ENCODE peak calls at places on chromosomes 1 and 21, in four cellular contexts. C is mesendoderm, K is endothelial cell of umbilical vein, F is OCI-LY7. I is an unnamed sample. For H3K4me1, the result is how much of the 10 kb centered on the place peaks cover.

GRCh38 chr1:153217212-153217611 is at the start of gene PRR9:
- DNase-seq in C (peak), K (no peak), F (no peak), I (no peak)

GRCh38 chr1:90713741-90714509 is 3.2 kb downstream of the BARHL2 start:
- DNase-seq in C (no peak), K (no peak), F (no peak), I (no peak)

GRCh38 chr1:115557715-115558114 is 84.1 kb upstream of the VANGL1 start:
- DNase-seq in C (peak), K (no peak), F (no peak), I (no peak)

GRCh38 chr1:34846265-34846664 is 13.3 kb downstream of the SMIM12 start:
- DNase-seq in C (no peak), K (no peak), F (no peak), I (no peak)

GRCh38 chr1:9145021-9145668 is 16.2 kb upstream of the GPR157 start:
- DNase-seq in C (peak), K (no peak), F (no peak), I (no peak)

GRCh38 chr1:23562138-23562819 is 3.0 kb upstream of the ID3 start:
- DNase-seq in C (peak), K (peak), F (peak), I (peak)

GRCh38 chr1:115408489-115409002 is 70.5 kb upstream of the NGF start:
- DNase-seq in C (no peak), K (no peak), F (no peak), I (no peak)

GRCh38 chr1:24990796-24991195 is 60.7 kb upstream of the RUNX3 start:
- DNase-seq in C (no peak), K (no peak), F (no peak), I (no peak)

GRCh38 chr1:160748877-160749269 is 9.8 kb downstream of the SLAMF7 start:
- DNase-seq in C (no peak), K (no peak), F (no peak), I (no peak)

GRCh38 chr1:3128431-3129132 is 59.6 kb downstream of the PRDM16 start:
- DNase-seq in C (no peak), K (no peak), F (no peak), I (no peak)

GRCh38 chr1:24683713-24684162 is 40.6 kb downstream of the SRRM1 start:
- DNase-seq in C (peak), K (peak), F (no peak), I (no peak)

GRCh38 chr1:12094180-12094579 is 31.1 kb downstream of the TNFRSF8 start:
- DNase-seq in C (no peak), K (no peak), F (no peak), I (no peak)

GRCh38 chr1:29105822-29106221 is 17.9 kb downstream of the TMEM200B start:
- DNase-seq in C (no peak), K (no peak), F (no peak), I (no peak)

GRCh38 chr1:233440952-233441401 is 113.5 kb downstream of the MAP3K21 start:
- DNase-seq in C (peak), K (peak), F (peak), I (peak)

GRCh38 chr1:208025036-208025435 is 114.1 kb upstream of the CD34 start:
- DNase-seq in C (no peak), K (no peak), F (no peak), I (no peak)

GRCh38 chr1:219567341-219567947 is 45.5 kb downstream of the ZC3H11B start:
- DNase-seq in C (peak), K (peak), F (peak), I (no peak)

GRCh38 chr1:99766378-99766800 is at the start of gene FRRS1:
- DNase-seq in C (peak), K (peak), F (peak), I (no peak)

GRCh38 chr1:19675797-19676196 is 11.1 kb downstream of the HTR6 start:
- DNase-seq in C (no peak), K (no peak), F (no peak), I (no peak)

GRCh38 chr21:33403786-33404571 is 766 bp downstream of the IFNGR2 start:
- DNase-seq in C (peak), K (peak), F (peak), I (no peak)

GRCh38 chr1:219172821-219173220 is 857 bp upstream of the LYPLAL1 start:
- DNase-seq in C (no peak), K (no peak), F (no peak), I (no peak)

GRCh38 chr1:210262167-210262896 is 29.7 kb downstream of the SERTAD4 start:
- DNase-seq in C (no peak), K (peak), F (no peak), I (no peak)

GRCh38 chr1:224429616-224430015 is 5.0 kb downstream of the WDR26 start:
- DNase-seq in C (no peak), K (no peak), F (no peak), I (no peak)

GRCh38 chr1:206892351-206892984 is 4.8 kb upstream of the IL24 start:
- DNase-seq in C (no peak), K (no peak), F (no peak), I (no peak)

GRCh38 chr1:154730251-154730650 is 122.3 kb upstream of the ADAR start:
- DNase-seq in C (peak), K (peak), F (no peak), I (no peak)

GRCh38 chr1:12010751-12011570 is 8.3 kb upstream of the MIIP start:
- DNase-seq in C (no peak), K (no peak), F (no peak), I (no peak)

GRCh38 chr21:41610042-41610839 is 102.3 kb upstream of the TMPRSS2 start:
- DNase-seq in C (peak), K (peak), F (peak), I (peak)

GRCh38 chr1:183646780-183647179 is 6.3 kb downstream of the APOBEC4 start:
- DNase-seq in C (no peak), K (no peak), F (no peak), I (no peak)

GRCh38 chr1:6580588-6581270 is 935 bp downstream of the ZBTB48 start:
- DNase-seq in C (peak), K (peak), F (peak), I (no peak)

GRCh38 chr1:3378411-3379208 is 75.9 kb upstream of the ARHGEF16 start:
- DNase-seq in C (no peak), K (no peak), F (no peak), I (no peak)

GRCh38 chr1:182120411-182121258 is 59.1 kb upstream of the ZNF648 start:
- DNase-seq in C (no peak), K (no peak), F (no peak), I (no peak)

GRCh38 chr1:55640708-55641473 is 425.7 kb upstream of the USP24 start:
- DNase-seq in C (peak), K (peak), F (no peak), I (peak)

GRCh38 chr1:225318706-225319575 is 108.9 kb downstream of the LBR start:
- DNase-seq in C (peak), K (peak), F (peak), I (peak)

GRCh38 chr1:7444362-7444761 is 326.7 kb upstream of the VAMP3 start:
- DNase-seq in C (no peak), K (no peak), F (no peak), I (no peak)

GRCh38 chr1:16015960-16016901 is 1.6 kb downstream of the HSPB7 start:
- DNase-seq in C (no peak), K (no peak), F (no peak), I (no peak)

GRCh38 chr1:71490432-71490831 is 409.6 kb upstream of the ZRANB2 start:
- DNase-seq in C (peak), K (no peak), F (no peak), I (no peak)

DNA sequence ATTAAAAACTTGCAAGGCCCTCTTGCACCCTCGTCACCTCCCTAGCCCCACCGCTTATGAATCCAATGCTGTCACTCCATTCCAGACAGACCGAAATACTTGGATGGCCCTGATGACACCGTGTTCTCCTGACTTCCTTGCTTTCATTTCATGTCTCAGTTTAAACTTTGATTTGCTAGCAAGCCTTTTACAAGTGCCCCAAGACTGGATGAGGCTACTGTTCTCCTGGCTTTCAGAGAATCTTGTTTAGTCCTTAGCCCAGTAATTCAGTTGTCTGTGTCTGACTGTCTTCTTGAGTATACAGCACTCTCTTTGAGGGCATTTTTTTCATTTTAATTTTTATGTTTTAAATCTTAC is 824 bp upstream of the IFI44L start:
- DNase-seq in C (no peak), K (no peak), F (no peak), I (no peak)
- H3K4me3 ChIP-seq in C (no peak), K (no peak), F (no peak), I (peak)

GRCh38 chr1:172682812-172683211 is 23.9 kb downstream of the FASLG start:
- DNase-seq in C (peak), K (no peak), F (no peak), I (no peak)

GRCh38 chr1:172674831-172675613 is 16.1 kb downstream of the FASLG start:
- DNase-seq in C (no peak), K (no peak), F (no peak), I (peak)

GRCh38 chr1:172680244-172680643 is 21.3 kb downstream of the FASLG start:
- DNase-seq in C (no peak), K (no peak), F (no peak), I (no peak)

GRCh38 chr1:172680733-172681275 is 21.9 kb downstream of the FASLG start:
- DNase-seq in C (peak), K (peak), F (no peak), I (no peak)

GRCh38 chr1:172678990-172679772 is 20.3 kb downstream of the FASLG start:
- DNase-seq in C (peak), K (no peak), F (no peak), I (peak)
- H3K27ac ChIP-seq in C (no peak), K (no peak), F (no peak), I (no peak)

GRCh38 chr1:200053091-200053490 is 25.6 kb downstream of the NR5A2 start:
- DNase-seq in C (no peak), K (no peak), F (no peak), I (no peak)
- H3K4me1 ChIP-seq in C (under half), K (under half), F (under half), I (under half)

DNA sequence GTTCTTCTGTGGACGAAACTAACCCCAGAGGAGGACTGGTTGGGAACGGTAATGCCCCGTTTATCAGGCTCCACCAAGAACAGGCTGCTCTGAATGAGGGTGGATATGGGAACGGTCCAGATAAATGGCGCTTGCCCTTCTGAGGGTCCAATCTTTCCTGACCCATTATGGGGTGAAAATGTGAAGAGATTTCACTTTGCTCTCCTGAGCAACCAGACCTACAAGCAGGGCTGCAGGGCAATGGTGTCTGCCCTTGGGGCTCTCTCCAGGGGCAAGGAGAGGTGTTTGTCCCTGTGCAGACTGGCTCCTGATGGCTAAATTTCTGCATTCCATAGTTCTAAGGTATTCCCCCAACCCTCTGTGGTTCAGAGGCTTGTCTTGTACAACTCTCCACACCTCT is 25.1 kb downstream of the SLC2A1 start:
- DNase-seq in C (no peak), K (no peak), F (no peak), I (no peak)
- H3K4me3 ChIP-seq in C (no peak), K (no peak), F (no peak), I (peak)

GRCh38 chr1:200302893-200303250 is 107.0 kb downstream of the ZNF281 start:
- DNase-seq in C (peak), K (peak), F (no peak), I (no peak)
- H3K27ac ChIP-seq in C (no peak), K (no peak), F (no peak), I (peak)